ENCODE peak calls at places on chromosomes 11 and 22, in ten cellular contexts. One of them, this sample, is unnamed. For H3K36me3, the result is how much of the 10 kb centered on the place peaks cover.

GRCh38 chr22:44472583-44472982 is 25.4 kb downstream of the RTL6 start:
- DNase-seq in trophoblast cell: no peak
- DNase-seq in Peyer's patch: no peak
- DNase-seq in pancreas: no peak
- DNase-seq in left ventricle myocardium inferior: no peak
- DNase-seq in body of pancreas: no peak
- DNase-seq in stomach: no peak
- DNase-seq in CD4-positive, CD25-positive, alpha-beta regulatory T cell: no peak
- DNase-seq in gastrocnemius medialis: no peak
- DNase-seq in brain microvascular endothelial cell: no peak
- DNase-seq in this sample: no peak

GRCh38 chr11:69209936-69210659 is 54.4 kb downstream of the SMIM38 start:
- DNase-seq in trophoblast cell: peak
- DNase-seq in Peyer's patch: peak
- DNase-seq in pancreas: no peak
- DNase-seq in left ventricle myocardium inferior: no peak
- DNase-seq in body of pancreas: no peak
- DNase-seq in stomach: no peak
- DNase-seq in CD4-positive, CD25-positive, alpha-beta regulatory T cell: no peak
- DNase-seq in gastrocnemius medialis: no peak
- DNase-seq in brain microvascular endothelial cell: no peak
- DNase-seq in this sample: peak

GRCh38 chr22:45554040-45554406 is 51.3 kb downstream of the FBLN1 start:
- DNase-seq in trophoblast cell: no peak
- DNase-seq in Peyer's patch: no peak
- DNase-seq in pancreas: no peak
- DNase-seq in left ventricle myocardium inferior: no peak
- DNase-seq in body of pancreas: no peak
- DNase-seq in stomach: no peak
- DNase-seq in CD4-positive, CD25-positive, alpha-beta regulatory T cell: no peak
- DNase-seq in gastrocnemius medialis: no peak
- DNase-seq in brain microvascular endothelial cell: no peak
- DNase-seq in this sample: no peak

GRCh38 chr22:39204216-39204615 is 40.6 kb downstream of the PDGFB start:
- DNase-seq in trophoblast cell: no peak
- DNase-seq in Peyer's patch: peak
- DNase-seq in pancreas: no peak
- DNase-seq in left ventricle myocardium inferior: no peak
- DNase-seq in body of pancreas: no peak
- DNase-seq in stomach: no peak
- DNase-seq in CD4-positive, CD25-positive, alpha-beta regulatory T cell: no peak
- DNase-seq in gastrocnemius medialis: no peak
- DNase-seq in brain microvascular endothelial cell: no peak
- DNase-seq in this sample: no peak

GRCh38 chr22:32044477-32044876 is 1.4 kb downstream of the SLC5A1 start:
- DNase-seq in trophoblast cell: no peak
- DNase-seq in Peyer's patch: no peak
- DNase-seq in pancreas: no peak
- DNase-seq in left ventricle myocardium inferior: no peak
- DNase-seq in body of pancreas: no peak
- DNase-seq in stomach: no peak
- DNase-seq in CD4-positive, CD25-positive, alpha-beta regulatory T cell: no peak
- DNase-seq in gastrocnemius medialis: peak
- DNase-seq in brain microvascular endothelial cell: no peak
- DNase-seq in this sample: no peak

GRCh38 chr22:33240901-33241300 is 182.7 kb upstream of the SYN3 start:
- DNase-seq in trophoblast cell: no peak
- DNase-seq in Peyer's patch: no peak
- DNase-seq in pancreas: no peak
- DNase-seq in left ventricle myocardium inferior: no peak
- DNase-seq in body of pancreas: no peak
- DNase-seq in stomach: no peak
- DNase-seq in CD4-positive, CD25-positive, alpha-beta regulatory T cell: no peak
- DNase-seq in gastrocnemius medialis: no peak
- DNase-seq in brain microvascular endothelial cell: no peak
- DNase-seq in this sample: no peak

GRCh38 chr11:105215528-105215927 is 76.0 kb upstream of the CARD18 start:
- DNase-seq in trophoblast cell: no peak
- DNase-seq in Peyer's patch: no peak
- DNase-seq in pancreas: no peak
- DNase-seq in left ventricle myocardium inferior: no peak
- DNase-seq in body of pancreas: no peak
- DNase-seq in stomach: no peak
- DNase-seq in CD4-positive, CD25-positive, alpha-beta regulatory T cell: no peak
- DNase-seq in gastrocnemius medialis: no peak
- DNase-seq in brain microvascular endothelial cell: no peak
- DNase-seq in this sample: no peak

GRCh38 chr22:19756288-19757128 is 4.1 kb upstream of the TBX1 start:
- DNase-seq in trophoblast cell: peak
- DNase-seq in Peyer's patch: peak
- DNase-seq in pancreas: peak
- DNase-seq in left ventricle myocardium inferior: no peak
- DNase-seq in body of pancreas: peak
- DNase-seq in stomach: peak
- DNase-seq in CD4-positive, CD25-positive, alpha-beta regulatory T cell: peak
- DNase-seq in gastrocnemius medialis: no peak
- DNase-seq in brain microvascular endothelial cell: no peak
- DNase-seq in this sample: peak

GRCh38 chr11:121681536-121681935 is 228.8 kb upstream of the SORL1-AS1 start:
- DNase-seq in trophoblast cell: no peak
- DNase-seq in Peyer's patch: no peak
- DNase-seq in pancreas: no peak
- DNase-seq in left ventricle myocardium inferior: no peak
- DNase-seq in body of pancreas: no peak
- DNase-seq in stomach: no peak
- DNase-seq in CD4-positive, CD25-positive, alpha-beta regulatory T cell: no peak
- DNase-seq in gastrocnemius medialis: no peak
- DNase-seq in brain microvascular endothelial cell: peak
- DNase-seq in this sample: no peak

DNA sequence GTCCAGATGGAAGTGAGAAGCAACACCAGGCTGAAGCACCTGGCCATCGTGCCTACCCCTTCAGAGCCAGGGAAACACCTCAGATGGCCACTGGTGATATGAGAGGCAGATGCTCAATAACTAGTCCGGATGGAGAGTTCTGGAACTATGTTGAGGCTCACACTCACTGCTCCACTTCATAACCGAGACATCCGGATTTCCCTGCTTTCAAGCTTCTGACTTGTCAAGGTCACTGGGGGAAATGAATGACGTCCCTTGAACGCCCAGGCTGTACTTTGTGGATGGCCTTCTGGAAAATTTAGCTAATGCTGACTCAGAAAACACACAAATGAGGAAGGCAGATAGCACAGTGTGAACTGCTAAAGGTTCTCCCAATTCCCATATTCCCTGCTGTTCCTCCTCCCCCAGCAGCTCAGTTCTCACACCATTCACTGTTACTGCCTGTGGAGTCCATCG is at the start of gene LYVE1:
- DNase-seq in trophoblast cell: peak
- DNase-seq in Peyer's patch: no peak
- DNase-seq in pancreas: peak
- DNase-seq in left ventricle myocardium inferior: no peak
- DNase-seq in body of pancreas: no peak
- DNase-seq in stomach: no peak
- DNase-seq in CD4-positive, CD25-positive, alpha-beta regulatory T cell: no peak
- DNase-seq in gastrocnemius medialis: peak
- DNase-seq in brain microvascular endothelial cell: peak
- DNase-seq in this sample: no peak
- H3K4me3 ChIP-seq in trophoblast cell: no peak
- H3K4me3 ChIP-seq in Peyer's patch: no peak
- H3K4me3 ChIP-seq in pancreas: no peak
- H3K4me3 ChIP-seq in left ventricle myocardium inferior: peak
- H3K4me3 ChIP-seq in body of pancreas: no peak
- H3K4me3 ChIP-seq in stomach: peak
- H3K4me3 ChIP-seq in CD4-positive, CD25-positive, alpha-beta regulatory T cell: no peak
- H3K4me3 ChIP-seq in gastrocnemius medialis: peak
- H3K4me3 ChIP-seq in brain microvascular endothelial cell: no peak
- H3K4me3 ChIP-seq in this sample: no peak

GRCh38 chr11:114304065-114304464 is 7.9 kb downstream of the NNMT start:
- DNase-seq in trophoblast cell: no peak
- DNase-seq in Peyer's patch: no peak
- DNase-seq in pancreas: no peak
- DNase-seq in left ventricle myocardium inferior: no peak
- DNase-seq in body of pancreas: no peak
- DNase-seq in stomach: no peak
- DNase-seq in CD4-positive, CD25-positive, alpha-beta regulatory T cell: no peak
- DNase-seq in gastrocnemius medialis: no peak
- DNase-seq in brain microvascular endothelial cell: no peak
- DNase-seq in this sample: no peak
- H3K36me3 ChIP-seq in trophoblast cell: under half
- H3K36me3 ChIP-seq in Peyer's patch: under half
- H3K36me3 ChIP-seq in pancreas: under half
- H3K36me3 ChIP-seq in left ventricle myocardium inferior: under half
- H3K36me3 ChIP-seq in body of pancreas: under half
- H3K36me3 ChIP-seq in stomach: under half
- H3K36me3 ChIP-seq in CD4-positive, CD25-positive, alpha-beta regulatory T cell: under half
- H3K36me3 ChIP-seq in gastrocnemius medialis: under half
- H3K36me3 ChIP-seq in brain microvascular endothelial cell: under half
- H3K36me3 ChIP-seq in this sample: under half

GRCh38 chr11:77592727-77593126 is 3.0 kb downstream of the AQP11 start:
- DNase-seq in trophoblast cell: no peak
- DNase-seq in Peyer's patch: no peak
- DNase-seq in pancreas: no peak
- DNase-seq in left ventricle myocardium inferior: no peak
- DNase-seq in body of pancreas: no peak
- DNase-seq in stomach: no peak
- DNase-seq in CD4-positive, CD25-positive, alpha-beta regulatory T cell: no peak
- DNase-seq in gastrocnemius medialis: no peak
- DNase-seq in brain microvascular endothelial cell: no peak
- DNase-seq in this sample: no peak

GRCh38 chr11:77589181-77589520 is 602 bp upstream of the AQP11 start:
- DNase-seq in trophoblast cell: no peak
- DNase-seq in Peyer's patch: no peak
- DNase-seq in pancreas: no peak
- DNase-seq in left ventricle myocardium inferior: no peak
- DNase-seq in body of pancreas: no peak
- DNase-seq in stomach: no peak
- DNase-seq in CD4-positive, CD25-positive, alpha-beta regulatory T cell: no peak
- DNase-seq in gastrocnemius medialis: no peak
- DNase-seq in brain microvascular endothelial cell: no peak
- DNase-seq in this sample: no peak

GRCh38 chr11:77589521-77590193 is at the start of gene AQP11:
- DNase-seq in trophoblast cell: peak
- DNase-seq in Peyer's patch: peak
- DNase-seq in pancreas: peak
- DNase-seq in left ventricle myocardium inferior: peak
- DNase-seq in body of pancreas: peak
- DNase-seq in stomach: peak
- DNase-seq in CD4-positive, CD25-positive, alpha-beta regulatory T cell: peak
- DNase-seq in gastrocnemius medialis: peak
- DNase-seq in brain microvascular endothelial cell: peak
- DNase-seq in this sample: peak

GRCh38 chr11:77593883-77594282 is 4.1 kb downstream of the AQP11 start:
- DNase-seq in trophoblast cell: no peak
- DNase-seq in Peyer's patch: no peak
- DNase-seq in pancreas: no peak
- DNase-seq in left ventricle myocardium inferior: no peak
- DNase-seq in body of pancreas: no peak
- DNase-seq in stomach: no peak
- DNase-seq in CD4-positive, CD25-positive, alpha-beta regulatory T cell: no peak
- DNase-seq in gastrocnemius medialis: no peak
- DNase-seq in brain microvascular endothelial cell: no peak
- DNase-seq in this sample: no peak

DNA sequence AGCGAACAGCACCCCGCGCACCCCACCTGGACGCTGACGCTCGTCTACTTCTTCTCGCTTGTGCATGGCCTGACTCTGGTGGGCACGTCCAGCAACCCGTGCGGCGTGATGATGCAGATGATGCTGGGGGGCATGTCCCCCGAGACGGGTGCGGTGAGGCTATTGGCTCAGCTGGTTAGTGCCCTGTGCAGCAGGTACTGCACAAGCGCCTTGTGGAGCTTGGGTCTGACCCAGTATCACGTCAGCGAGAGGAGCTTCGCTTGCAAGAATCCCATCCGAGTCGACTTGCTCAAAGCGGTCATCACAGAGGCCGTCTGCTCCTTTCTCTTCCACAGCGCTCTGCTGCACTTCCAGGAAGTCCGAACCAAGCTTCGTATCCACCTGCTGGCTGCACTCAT is 440 bp downstream of the AQP11 start:
- DNase-seq in trophoblast cell: peak
- DNase-seq in Peyer's patch: peak
- DNase-seq in pancreas: no peak
- DNase-seq in left ventricle myocardium inferior: peak
- DNase-seq in body of pancreas: peak
- DNase-seq in stomach: peak
- DNase-seq in CD4-positive, CD25-positive, alpha-beta regulatory T cell: no peak
- DNase-seq in gastrocnemius medialis: no peak
- DNase-seq in brain microvascular endothelial cell: peak
- DNase-seq in this sample: peak
- H3K4me3 ChIP-seq in trophoblast cell: peak
- H3K4me3 ChIP-seq in Peyer's patch: peak
- H3K4me3 ChIP-seq in pancreas: peak
- H3K4me3 ChIP-seq in left ventricle myocardium inferior: peak
- H3K4me3 ChIP-seq in body of pancreas: peak
- H3K4me3 ChIP-seq in stomach: peak
- H3K4me3 ChIP-seq in CD4-positive, CD25-positive, alpha-beta regulatory T cell: peak
- H3K4me3 ChIP-seq in gastrocnemius medialis: peak
- H3K4me3 ChIP-seq in brain microvascular endothelial cell: peak
- H3K4me3 ChIP-seq in this sample: peak

GRCh38 chr11:34074391-34074790 is 22.9 kb downstream of the CAPRIN1 start:
- DNase-seq in trophoblast cell: no peak
- DNase-seq in Peyer's patch: no peak
- DNase-seq in pancreas: no peak
- DNase-seq in left ventricle myocardium inferior: no peak
- DNase-seq in body of pancreas: no peak
- DNase-seq in stomach: no peak
- DNase-seq in CD4-positive, CD25-positive, alpha-beta regulatory T cell: no peak
- DNase-seq in gastrocnemius medialis: no peak
- DNase-seq in brain microvascular endothelial cell: no peak
- DNase-seq in this sample: no peak

GRCh38 chr11:34080609-34081008 is 24.8 kb upstream of the NAT10 start:
- DNase-seq in trophoblast cell: no peak
- DNase-seq in Peyer's patch: no peak
- DNase-seq in pancreas: no peak
- DNase-seq in left ventricle myocardium inferior: no peak
- DNase-seq in body of pancreas: no peak
- DNase-seq in stomach: no peak
- DNase-seq in CD4-positive, CD25-positive, alpha-beta regulatory T cell: no peak
- DNase-seq in gastrocnemius medialis: no peak
- DNase-seq in brain microvascular endothelial cell: no peak
- DNase-seq in this sample: no peak

GRCh38 chr11:34072831-34073230 is 21.3 kb downstream of the CAPRIN1 start:
- DNase-seq in trophoblast cell: no peak
- DNase-seq in Peyer's patch: no peak
- DNase-seq in pancreas: no peak
- DNase-seq in left ventricle myocardium inferior: no peak
- DNase-seq in body of pancreas: no peak
- DNase-seq in stomach: no peak
- DNase-seq in CD4-positive, CD25-positive, alpha-beta regulatory T cell: no peak
- DNase-seq in gastrocnemius medialis: no peak
- DNase-seq in brain microvascular endothelial cell: no peak
- DNase-seq in this sample: no peak

GRCh38 chr11:34072041-34072440 is 20.5 kb downstream of the CAPRIN1 start:
- DNase-seq in trophoblast cell: no peak
- DNase-seq in Peyer's patch: no peak
- DNase-seq in pancreas: no peak
- DNase-seq in left ventricle myocardium inferior: no peak
- DNase-seq in body of pancreas: no peak
- DNase-seq in stomach: no peak
- DNase-seq in CD4-positive, CD25-positive, alpha-beta regulatory T cell: no peak
- DNase-seq in gastrocnemius medialis: no peak
- DNase-seq in brain microvascular endothelial cell: no peak
- DNase-seq in this sample: no peak

GRCh38 chr11:34075178-34075820 is 23.8 kb downstream of the CAPRIN1 start:
- DNase-seq in trophoblast cell: no peak
- DNase-seq in Peyer's patch: no peak
- DNase-seq in pancreas: no peak
- DNase-seq in left ventricle myocardium inferior: no peak
- DNase-seq in body of pancreas: no peak
- DNase-seq in stomach: no peak
- DNase-seq in CD4-positive, CD25-positive, alpha-beta regulatory T cell: no peak
- DNase-seq in gastrocnemius medialis: no peak
- DNase-seq in brain microvascular endothelial cell: peak
- DNase-seq in this sample: no peak
- H3K36me3 ChIP-seq in trophoblast cell: under half
- H3K36me3 ChIP-seq in Peyer's patch: under half
- H3K36me3 ChIP-seq in pancreas: under half
- H3K36me3 ChIP-seq in left ventricle myocardium inferior: half or more
- H3K36me3 ChIP-seq in body of pancreas: under half
- H3K36me3 ChIP-seq in stomach: half or more
- H3K36me3 ChIP-seq in CD4-positive, CD25-positive, alpha-beta regulatory T cell: half or more
- H3K36me3 ChIP-seq in gastrocnemius medialis: under half
- H3K36me3 ChIP-seq in brain microvascular endothelial cell: half or more
- H3K36me3 ChIP-seq in this sample: under half

This sample was measured in H7.